ENCODE peak calls at places on chromosomes 4 and X, in five cellular contexts. L, F, O, S and C are unnamed samples.

GRCh38 chr4:30721353-30722091 is 1.4 kb downstream of the PCDH7 start:
- DNase-seq in L (peak), F (peak), O (no peak), S (peak), C (peak)

GRCh38 chr4:6197433-6198174 is 2.7 kb downstream of the JAKMIP1 start:
- DNase-seq in L (no peak), F (peak), O (no peak), S (no peak), C (no peak)

GRCh38 chr4:15562114-15562513 is 92.4 kb downstream of the CC2D2A start:
- DNase-seq in L (no peak), F (no peak), O (no peak), S (no peak), C (no peak)

GRCh38 chr4:135368826-135369225 is 1167.2 kb upstream of the PABPC4L start:
- DNase-seq in L (peak), F (no peak), O (no peak), S (peak), C (peak)

GRCh38 chr4:169144061-169144600 is 126.6 kb downstream of the SH3RF1 start:
- DNase-seq in L (no peak), F (no peak), O (no peak), S (no peak), C (no peak)

GRCh38 chr4:176464748-176465147 is 145.0 kb downstream of the SPCS3 start:
- DNase-seq in L (no peak), F (no peak), O (no peak), S (no peak), C (no peak)

GRCh38 chr4:107993969-107994368 is 4.3 kb downstream of the HADH start:
- DNase-seq in L (no peak), F (no peak), O (no peak), S (no peak), C (no peak)

GRCh38 chr4:65416875-65417274 is 253.4 kb downstream of the EPHA5 start:
- DNase-seq in L (peak), F (no peak), O (no peak), S (peak), C (no peak)

GRCh38 chr4:138090918-138091659 is 151.1 kb downstream of the SLC7A11 start:
- DNase-seq in L (no peak), F (no peak), O (no peak), S (no peak), C (no peak)
- H3K4me3 ChIP-seq in L (peak), F (peak), O (no peak), S (no peak), C (no peak)

GRCh38 chr4:145936142-145937020 is 2.2 kb downstream of the ZNF827 start:
- DNase-seq in L (peak), F (peak), O (peak), S (peak), C (peak)
- TF ChIP-seq CTCF in L (peak), F (peak), O (peak), S (peak), C (peak)

GRCh38 chr4:180538384-180539052 is 1704.7 kb upstream of the TENM3 start:
- DNase-seq in L (no peak), F (no peak), O (no peak), S (no peak), C (no peak)
- H3K4me3 ChIP-seq in L (no peak), F (no peak), O (no peak), S (no peak), C (no peak)

GRCh38 chr4:142282870-142283431 is 563.1 kb downstream of the INPP4B start:
- DNase-seq in L (peak), F (no peak), O (no peak), S (no peak), C (no peak)
- TF ChIP-seq CTCF in L (peak), F (peak), O (peak), S (peak), C (peak)

GRCh38 chrX:71053217-71053621 is 14.9 kb downstream of the SNX12 start:
- DNase-seq in L (no peak), F (no peak), O (peak), S (peak), C (peak)

GRCh38 chrX:71056857-71057256 is 11.3 kb downstream of the SNX12 start:
- DNase-seq in L (no peak), F (no peak), O (no peak), S (peak), C (peak)

GRCh38 chrX:71058116-71058515 is 10.0 kb downstream of the SNX12 start:
- DNase-seq in L (no peak), F (no peak), O (no peak), S (no peak), C (no peak)

DNA sequence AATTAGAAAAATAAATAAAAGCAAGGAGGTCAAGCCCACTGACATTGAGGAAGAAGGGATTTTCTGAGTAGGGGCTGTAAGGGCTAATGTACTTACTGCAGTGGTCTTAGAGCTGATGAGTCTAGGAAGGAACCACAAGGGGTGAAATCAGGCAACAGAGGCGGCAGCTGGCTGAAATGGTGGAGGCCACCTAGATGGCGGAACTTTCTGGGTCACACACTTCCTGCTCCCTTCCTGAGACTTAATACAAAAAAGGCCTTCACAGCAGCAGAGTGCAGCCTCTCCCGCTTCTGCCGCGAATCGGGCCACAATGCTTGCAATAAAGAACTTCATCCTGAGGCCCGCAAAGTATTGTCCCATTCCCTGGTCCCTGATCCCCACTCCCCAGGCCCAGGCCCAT is 15.4 kb downstream of the SNX12 start:
- DNase-seq in L (no peak), F (no peak), O (no peak), S (no peak), C (no peak)
- H3K4me3 ChIP-seq in L (no peak), F (no peak), O (peak), S (peak), C (no peak)

GRCh38 chrX:83416273-83416672 is 91.8 kb upstream of the POU3F4 start:
- DNase-seq in L (peak), F (no peak), O (no peak), S (no peak), C (no peak)
- TF ChIP-seq CTCF in L (peak), F (peak), O (no peak), S (no peak), C (no peak)

DNA sequence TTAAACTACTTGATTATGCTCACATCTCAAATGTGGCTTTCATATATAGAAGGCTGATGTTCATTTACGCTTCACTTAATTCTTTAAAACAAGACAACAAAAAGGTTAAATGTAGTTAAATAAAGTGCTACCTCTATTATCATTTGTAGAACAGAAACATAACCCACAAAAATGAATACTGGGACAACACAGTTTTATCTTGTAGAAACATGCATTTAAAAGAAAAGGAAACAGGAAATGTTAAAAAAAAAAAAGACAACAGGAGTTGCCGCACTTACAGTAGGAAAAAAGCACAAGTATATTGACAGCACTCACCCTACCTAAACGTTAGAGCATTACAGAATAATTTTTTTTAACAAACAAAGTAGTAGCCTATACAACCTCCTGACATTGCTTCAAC is 4.9 kb downstream of the THOC2 start:
- DNase-seq in L (no peak), F (no peak), O (no peak), S (no peak), C (no peak)
- H3K4me3 ChIP-seq in L (no peak), F (no peak), O (no peak), S (no peak), C (no peak)

GRCh38 chr4:161320377-161320776 is 843.4 kb downstream of the FSTL5 start:
- DNase-seq in L (peak), F (no peak), O (no peak), S (no peak), C (peak)
- TF ChIP-seq CTCF in L (peak), F (no peak), O (peak), S (no peak), C (peak)

DNA sequence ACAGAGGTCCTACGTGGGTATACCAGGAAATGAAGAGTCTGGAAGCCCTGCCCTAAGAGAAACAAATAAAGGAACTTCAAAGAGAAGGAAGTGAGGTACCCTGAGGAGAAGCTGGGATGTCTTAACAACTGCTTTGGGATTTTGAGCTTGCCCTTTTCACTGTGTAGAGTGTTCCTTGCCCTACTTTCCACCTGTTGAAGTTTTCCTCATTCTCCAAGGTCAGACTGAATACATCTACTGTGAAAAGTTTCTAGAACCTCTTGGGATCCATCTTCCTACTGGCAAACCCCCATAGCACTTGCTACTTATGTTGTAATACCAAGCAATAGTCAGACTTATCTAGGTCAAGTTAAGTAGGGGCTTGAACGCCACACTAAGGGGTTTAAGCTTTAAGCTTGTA is 1.2 kb upstream of the REST start:
- DNase-seq in L (no peak), F (no peak), O (no peak), S (no peak), C (no peak)
- H3K4me3 ChIP-seq in L (peak), F (peak), O (no peak), S (no peak), C (no peak)